ENCODE peak calls at places on chromosome 12, in eight cellular contexts. L is GM23338, M is esophagus squamous epithelium, Y is lower lobe of right lung, Z is mesenchymal stem cell, B is aorta, I is colonic mucosa, A is cardiac muscle cell. V is an unnamed sample.

GRCh38 chr12:39006286-39006685 is 100.9 kb upstream of the CPNE8 start:
- DNase-seq in M (no peak), L (no peak), B (no peak), A (no peak), I (no peak), Z (no peak), Y (no peak), V (no peak)

GRCh38 chr12:57352166-57352565 is 78.7 kb downstream of the R3HDM2 start:
- DNase-seq in I (no peak), M (no peak), L (no peak), Z (no peak), B (no peak), Y (no peak), A (no peak), V (no peak)

GRCh38 chr12:108633534-108634224 is at the start of gene SELPLG:
- DNase-seq in M (peak; percentile 67), I (peak; percentile 65), B (peak; percentile 92), A (no peak), Z (no peak), L (no peak), Y (peak; percentile 95), V (no peak)

GRCh38 chr12:80513211-80513610 is 69.2 kb downstream of the PTPRQ start:
- DNase-seq in Z (no peak), I (no peak), A (no peak), L (peak; percentile 24), B (peak; percentile 21), M (no peak), Y (no peak), V (no peak)

GRCh38 chr12:16844875-16845274 is 238.9 kb upstream of the LMO3 start:
- DNase-seq in B (no peak), L (peak; percentile 76), I (no peak), Z (no peak), Y (no peak), M (no peak), A (no peak), V (no peak)

GRCh38 chr12:116916714-116917114 is 6.0 kb downstream of the FBXW8 start:
- DNase-seq in Z (peak; percentile 95), Y (peak; percentile 65), B (no peak), A (peak; percentile 60), L (peak; percentile 26), M (no peak), I (peak; percentile 32), V (peak; percentile 89)

GRCh38 chr12:12645485-12645884 is 33.8 kb downstream of the CREBL2 start:
- DNase-seq in I (no peak), Z (peak; percentile 26), A (peak; percentile 36), B (no peak), L (peak; percentile 91), Y (no peak), M (no peak), V (peak; percentile 33)

GRCh38 chr12:32440120-32440865 is 40.9 kb downstream of the FGD4 start:
- DNase-seq in L (no peak), M (no peak), I (no peak), Z (no peak), Y (no peak), A (no peak), B (no peak), V (no peak)

GRCh38 chr12:63982787-63983186 is 138.3 kb downstream of the SRGAP1 start:
- DNase-seq in M (no peak), L (no peak), Z (no peak), B (no peak), Y (no peak), I (no peak), A (no peak), V (no peak)

GRCh38 chr12:67484788-67485480 is 163.6 kb upstream of the DYRK2 start:
- DNase-seq in I (no peak), M (no peak), B (no peak), L (no peak), Z (no peak), Y (no peak), A (no peak), V (no peak)

GRCh38 chr12:33988888-33989287 is 33.4 kb upstream of the ALG10 start:
- DNase-seq in I (no peak), B (no peak), Z (no peak), L (no peak), A (no peak), M (no peak), Y (no peak), V (no peak)

DNA sequence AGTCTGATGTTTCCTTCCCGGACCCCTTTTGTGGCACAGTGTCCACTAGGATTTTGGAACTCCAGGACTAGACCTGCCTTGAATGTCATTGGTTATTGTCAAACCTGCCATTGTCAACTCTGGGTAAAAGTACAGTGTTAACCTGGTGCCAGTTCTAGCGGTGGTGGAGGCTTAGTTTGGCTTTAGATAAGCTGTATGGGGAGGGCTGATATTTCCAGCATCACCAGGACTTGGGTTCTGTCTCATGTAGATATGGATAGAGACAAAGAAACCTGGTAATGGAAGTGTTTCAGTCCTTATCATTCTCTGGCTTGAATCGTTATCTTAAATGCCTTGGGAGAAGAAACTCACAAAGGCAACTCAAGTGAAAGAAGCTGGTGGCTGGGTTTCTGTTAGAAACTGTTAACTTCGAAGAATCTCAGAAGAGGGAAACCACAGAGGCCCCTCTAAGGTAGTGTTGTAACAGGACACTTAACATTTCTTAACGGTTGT is 10.6 kb downstream of the CHST11 start:
- DNase-seq in Y (no peak), B (no peak), L (no peak), I (no peak), A (no peak), M (no peak), Z (no peak), V (no peak)
- H3K4me1 ChIP-seq in Y (peaks cover 56% of the 10 kb centered on the region), B (peaks cover 2% of the 10 kb centered on the region), L (peaks cover 12% of the 10 kb centered on the region), I (no peaks in the 10 kb centered on the region), A (peaks cover 25% of the 10 kb centered on the region), M (peaks cover 13% of the 10 kb centered on the region), Z (no peaks in the 10 kb centered on the region), V (no peaks in the 10 kb centered on the region)

GRCh38 chr12:113862570-113863454 is 103.3 kb downstream of the RBM19 start:
- DNase-seq in Y (no peak), L (peak; percentile 42), A (no peak), B (no peak), I (no peak), M (no peak), Z (peak; percentile 96), V (peak; percentile 94)

GRCh38 chr12:113860950-113861349 is 105.2 kb downstream of the RBM19 start:
- DNase-seq in I (no peak), A (no peak), Y (no peak), Z (peak; percentile 97), B (no peak), L (peak; percentile 32), M (no peak), V (peak; percentile 96)

GRCh38 chr12:113863455-113863845 is 102.7 kb downstream of the RBM19 start:
- DNase-seq in Y (no peak), M (no peak), I (no peak), Z (no peak), A (no peak), B (no peak), L (no peak), V (no peak)

GRCh38 chr12:113860059-113860820 is 105.9 kb downstream of the RBM19 start:
- DNase-seq in Z (no peak), L (peak; percentile 69), A (no peak), B (no peak), M (no peak), Y (no peak), I (no peak), V (no peak)

GRCh38 chr12:113861708-113862312 is 104.3 kb downstream of the RBM19 start:
- DNase-seq in B (no peak), Z (peak; percentile 64), L (peak; percentile 67), I (no peak), Y (no peak), A (no peak), M (no peak), V (no peak)
- H3K4me1 ChIP-seq in B (no peaks in the 10 kb centered on the region), Z (peaks cover 31% of the 10 kb centered on the region), L (peaks cover 41% of the 10 kb centered on the region), I (no peaks in the 10 kb centered on the region), Y (no peaks in the 10 kb centered on the region), A (no peaks in the 10 kb centered on the region), M (peaks cover 17% of the 10 kb centered on the region), V (no peaks in the 10 kb centered on the region)

GRCh38 chr12:112005419-112006395 is 7.3 kb downstream of the TMEM116 start:
- DNase-seq in L (peak; percentile 88), Y (peak; percentile 63), B (no peak), M (no peak), A (peak; percentile 38), Z (peak; percentile 43), I (peak; percentile 67), V (peak; percentile 13)
- H3K4me1 ChIP-seq in L (peaks cover 4% of the 10 kb centered on the region), Y (peaks cover 12% of the 10 kb centered on the region), B (no peaks in the 10 kb centered on the region), M (no peaks in the 10 kb centered on the region), A (peaks cover 7% of the 10 kb centered on the region), Z (peaks cover 2% of the 10 kb centered on the region), I (no peaks in the 10 kb centered on the region), V (peaks cover 5% of the 10 kb centered on the region)

DNA sequence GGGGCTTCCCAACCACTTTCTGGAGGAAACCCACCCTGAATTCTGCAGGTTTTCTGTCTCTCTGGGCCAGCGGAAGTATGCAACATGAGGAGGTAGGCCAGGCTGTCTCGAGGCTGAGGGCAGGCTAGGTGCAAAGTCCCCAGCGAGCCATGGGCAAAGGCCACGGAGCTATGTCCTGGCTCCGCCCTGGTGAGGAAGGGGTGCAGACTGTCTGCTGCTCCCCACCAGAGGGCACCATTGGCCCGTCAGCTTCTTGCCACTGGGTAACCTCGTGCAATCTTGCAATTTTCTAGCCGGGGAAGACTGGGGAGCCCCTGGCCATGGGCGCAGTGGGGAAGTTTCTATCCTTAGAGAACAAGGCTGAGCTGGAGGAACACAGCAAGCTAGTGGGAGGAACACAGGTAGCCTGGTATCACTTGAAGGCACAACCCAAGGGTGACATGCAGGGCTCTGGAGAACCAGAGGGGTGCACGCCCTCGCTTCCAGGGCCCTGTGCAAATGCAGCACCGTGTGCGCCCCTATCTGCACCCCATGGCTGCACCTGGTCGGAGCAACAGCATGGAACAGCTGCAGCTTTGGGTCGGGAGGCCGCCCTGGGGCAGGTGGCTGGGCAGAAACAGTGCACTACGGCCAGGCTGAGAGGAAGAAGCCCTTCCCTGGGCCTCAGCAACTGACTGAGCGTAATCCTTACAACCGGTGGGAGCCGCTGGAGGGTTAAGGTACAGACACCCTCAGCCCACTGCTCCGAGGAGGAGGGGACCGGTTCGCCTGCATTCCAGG is 27.6 kb upstream of the RPLP0 start:
- DNase-seq in L (peak; percentile 98), A (peak; percentile 88), B (peak; percentile 93), M (peak; percentile 30), Z (peak; percentile 84), I (peak; percentile 96), Y (peak; percentile 88), V (peak; percentile 82)
- H3K4me1 ChIP-seq in L (peaks cover 57% of the 10 kb centered on the region), A (peaks cover 63% of the 10 kb centered on the region), B (no peaks in the 10 kb centered on the region), M (peaks cover 88% of the 10 kb centered on the region), Z (peaks cover 80% of the 10 kb centered on the region), I (peaks cover 53% of the 10 kb centered on the region), Y (peaks cover 97% of the 10 kb centered on the region), V (peaks cover 53% of the 10 kb centered on the region)

DNA sequence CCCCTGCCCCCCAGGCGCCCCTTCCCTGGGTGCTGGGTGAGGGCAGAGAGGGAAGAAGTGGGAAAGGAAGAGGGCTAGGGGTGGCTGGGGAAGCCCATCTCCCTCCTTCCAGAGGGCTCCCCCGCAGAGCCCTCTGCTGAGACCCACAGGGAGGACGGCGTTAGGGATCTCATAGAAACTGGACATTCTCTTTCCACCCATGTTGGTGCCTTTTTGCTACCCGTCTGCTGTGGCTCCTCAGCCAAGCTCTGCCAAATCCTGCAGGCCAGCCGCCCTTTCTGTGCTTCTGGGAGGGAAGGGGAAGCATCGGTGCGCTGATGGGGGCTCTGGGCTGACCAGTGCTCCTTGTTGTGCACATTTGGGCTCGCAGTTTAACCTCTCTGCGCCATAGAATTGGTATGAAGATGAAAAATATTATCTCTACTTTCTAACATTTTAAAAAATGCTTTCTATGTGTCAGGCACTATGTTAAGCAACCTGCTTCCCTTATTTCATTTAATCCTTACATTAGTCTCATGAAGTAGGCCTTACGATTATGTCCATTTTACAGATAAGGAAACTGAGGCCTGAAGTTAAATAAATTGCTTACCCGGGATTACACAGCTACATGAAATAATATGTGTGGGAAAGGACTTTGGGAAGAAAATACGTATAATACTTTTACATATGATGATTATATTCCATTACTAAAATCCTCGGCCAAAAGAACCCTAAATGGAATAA is 981 bp downstream of the SLC48A1 start:
- DNase-seq in Y (peak; percentile 46), M (no peak), A (no peak), L (no peak), B (no peak), I (no peak), Z (no peak), V (no peak)
- H3K4me1 ChIP-seq in Y (peaks cover 81% of the 10 kb centered on the region), M (peaks cover 60% of the 10 kb centered on the region), A (peaks cover under 1% of the 10 kb centered on the region), L (peaks cover 39% of the 10 kb centered on the region), B (no peaks in the 10 kb centered on the region), I (no peaks in the 10 kb centered on the region), Z (peaks cover 49% of the 10 kb centered on the region), V (peaks cover 13% of the 10 kb centered on the region)